ENCODE peak calls at places on chromosomes 12 and 14, in seven cellular contexts. M, U, O, K, W, G and H are unnamed samples.

GRCh38 chr12:132606466-132606865 is 3.9 kb downstream of the LRCOL1 start:
- DNase-seq in U (no peak), O (no peak), G (no peak), K (no peak), M (no peak), W (no peak), H (no peak)

GRCh38 chr12:113249546-113249945 is 28.3 kb downstream of the TPCN1 start:
- DNase-seq in G (no peak), K (no peak), O (no peak), W (no peak), M (no peak), U (no peak), H (no peak)

GRCh38 chr12:105214670-105215375 is 21.2 kb downstream of the APPL2 start:
- DNase-seq in W (no peak), O (no peak), K (no peak), G (no peak), M (no peak), U (no peak), H (no peak)

GRCh38 chr12:28025821-28026505 is 53.4 kb upstream of the PTHLH start:
- DNase-seq in W (no peak), M (no peak), U (no peak), O (no peak), G (no peak), K (no peak), H (no peak)

GRCh38 chr14:94029250-94029649 is 3.1 kb downstream of the OTUB2 start:
- DNase-seq in O (no peak), U (no peak), M (no peak), G (no peak), W (no peak), K (no peak), H (no peak)

GRCh38 chr14:81348086-81348485 is 52.0 kb downstream of the STON2 start:
- DNase-seq in U (no peak), W (no peak), G (no peak), O (no peak), M (no peak), K (no peak), H (no peak)

GRCh38 chr12:49092086-49092815 is 2.4 kb downstream of the DHH start:
- DNase-seq in K (peak), M (no peak), O (peak), U (peak), G (peak), W (no peak), H (no peak)

GRCh38 chr14:77184396-77185092 is 2.9 kb downstream of the TMEM63C start:
- DNase-seq in W (no peak), U (peak), M (no peak), O (peak), K (no peak), G (no peak), H (no peak)

GRCh38 chr12:100995201-100995600 is 200.6 kb downstream of the ANO4 start:
- DNase-seq in G (no peak), K (no peak), W (no peak), O (no peak), U (peak), M (no peak), H (no peak)

GRCh38 chr12:121214171-121214777 is 4.3 kb downstream of the P2RX4 start:
- DNase-seq in U (peak), K (no peak), M (peak), O (peak), G (no peak), W (no peak), H (no peak)

GRCh38 chr14:25371053-25371452 is 321.1 kb upstream of the STXBP6 start:
- DNase-seq in G (no peak), W (no peak), O (no peak), K (no peak), M (no peak), U (no peak), H (no peak)

GRCh38 chr12:68971404-68971803 is 38.4 kb upstream of the CPM start:
- DNase-seq in W (no peak), O (no peak), G (peak), U (peak), K (no peak), M (peak), H (no peak)

GRCh38 chr12:49705479-49706267 is 1.5 kb downstream of the FMNL3 start:
- DNase-seq in K (no peak), O (peak), M (no peak), G (no peak), W (no peak), U (peak), H (peak)

GRCh38 chr12:46266382-46266791 is 2.5 kb downstream of the SLC38A1 start:
- DNase-seq in U (peak), G (peak), M (no peak), O (peak), W (no peak), K (no peak), H (no peak)

GRCh38 chr14:95679995-95680735 is 6.1 kb upstream of the TCL1B start:
- DNase-seq in M (no peak), U (no peak), G (no peak), O (no peak), W (no peak), K (no peak), H (no peak)

GRCh38 chr14:60485600-60486251 is at the start of gene C14orf39:
- DNase-seq in M (no peak), G (no peak), O (peak), W (no peak), U (peak), K (peak), H (no peak)

GRCh38 chr12:26271889-26272492 is 76.6 kb downstream of the SSPN start:
- DNase-seq in M (no peak), O (peak), W (peak), U (peak), G (no peak), K (no peak), H (peak)

GRCh38 chr14:99982449-99983250 is 82.6 kb upstream of the EVL start:
- DNase-seq in W (peak), G (peak), O (peak), M (no peak), U (peak), K (peak), H (no peak)

GRCh38 chr12:40834321-40834720 is 142.1 kb downstream of the CNTN1 start:
- DNase-seq in W (no peak), U (no peak), G (no peak), O (no peak), K (no peak), M (no peak), H (no peak)

GRCh38 chr12:60278209-60278608 is 682.4 kb downstream of the SLC16A7 start:
- DNase-seq in O (no peak), W (no peak), G (no peak), K (no peak), U (no peak), M (no peak), H (no peak)

GRCh38 chr14:100076630-100077029 is 11.4 kb downstream of the EVL start:
- DNase-seq in K (no peak), O (peak), M (peak), U (peak), W (peak), G (no peak), H (no peak)

GRCh38 chr12:105418232-105418631 is 87.7 kb downstream of the C12orf75 start:
- DNase-seq in U (peak), K (no peak), W (no peak), M (peak), O (no peak), G (peak), H (no peak)

GRCh38 chr12:1643056-1643455 is 14.0 kb downstream of the WNT5B start:
- DNase-seq in G (no peak), M (no peak), K (no peak), O (no peak), W (no peak), U (no peak), H (no peak)

GRCh38 chr12:111180830-111181726 is 187.8 kb downstream of the PHETA1 start:
- DNase-seq in G (no peak), K (no peak), O (peak), W (peak), U (peak), M (peak), H (peak)

GRCh38 chr14:104673481-104673880 is 15.9 kb upstream of the INF2 start:
- DNase-seq in U (no peak), M (no peak), G (no peak), W (no peak), O (no peak), K (no peak), H (no peak)

GRCh38 chr14:32826404-32827082 is 112.1 kb upstream of the NPAS3 start:
- DNase-seq in U (peak), G (no peak), M (no peak), W (no peak), O (no peak), K (no peak), H (no peak)

GRCh38 chr14:41280745-41281144 is 325.9 kb upstream of the LRFN5 start:
- DNase-seq in G (no peak), K (no peak), U (peak), W (no peak), O (no peak), M (no peak), H (no peak)
- TF ChIP-seq CTCF in G (no peak), K (peak), U (peak), W (no peak), O (no peak), M (no peak), H (no peak)

DNA sequence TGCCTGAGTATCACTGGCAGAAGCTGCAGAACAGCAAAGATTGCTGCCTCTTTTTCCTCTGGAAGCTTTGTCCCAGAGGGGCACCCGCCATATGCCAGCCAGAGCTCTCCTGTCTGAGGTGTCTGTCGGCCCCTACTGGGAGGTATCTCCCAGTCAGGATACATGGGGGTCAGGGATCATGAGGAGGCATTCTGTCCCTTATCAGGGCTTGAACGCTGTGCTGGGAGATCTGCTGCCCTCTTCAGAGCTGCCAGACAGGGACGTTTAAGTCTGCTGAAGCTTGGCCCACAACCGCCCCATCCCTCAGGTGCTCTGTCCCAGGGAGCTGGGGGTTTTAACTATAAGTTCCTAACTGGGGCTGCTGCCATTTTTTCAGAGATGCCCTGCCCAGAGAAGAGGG is 20.3 kb downstream of the CLEC2B start:
- DNase-seq in M (no peak), W (no peak), K (no peak), O (no peak), G (no peak), U (no peak), H (no peak)
- TF ChIP-seq CTCF in M (no peak), W (no peak), K (no peak), O (no peak), G (no peak), U (no peak), H (no peak)

DNA sequence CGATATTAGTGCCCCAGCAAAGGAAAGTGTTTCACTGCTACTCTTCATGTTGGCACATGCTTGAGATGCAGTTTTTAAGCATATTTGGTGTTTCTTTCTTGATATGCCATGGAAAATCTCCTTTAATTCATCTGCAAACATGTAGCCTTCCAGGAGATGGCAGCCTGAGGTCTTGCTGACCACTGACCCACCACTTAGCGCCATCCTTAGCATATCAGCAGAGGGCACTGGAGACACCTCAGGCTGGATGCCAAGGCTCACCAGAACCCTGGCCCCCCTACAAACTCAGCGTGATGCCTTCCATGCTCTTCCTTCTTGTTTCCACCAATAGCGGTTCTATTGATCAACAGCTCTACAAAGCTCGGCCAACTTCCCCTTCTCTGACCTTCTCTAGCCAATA is 209.9 kb downstream of the SLC15A4 start:
- DNase-seq in O (no peak), W (no peak), M (no peak), U (no peak), K (no peak), G (no peak), H (no peak)
- TF ChIP-seq CTCF in O (no peak), W (no peak), M (no peak), U (no peak), K (no peak), G (no peak), H (no peak)

GRCh38 chr12:57725851-57726150 is 12.7 kb downstream of the AGAP2 start:
- DNase-seq in O (no peak), M (no peak), U (no peak), W (no peak), G (peak), K (no peak), H (no peak)

GRCh38 chr12:57727758-57728395 is 10.7 kb downstream of the AGAP2 start:
- DNase-seq in U (no peak), K (no peak), W (no peak), M (no peak), G (no peak), O (no peak), H (no peak)

GRCh38 chr12:57726151-57726883 is 12.2 kb downstream of the AGAP2 start:
- DNase-seq in M (peak), G (peak), O (peak), W (no peak), K (peak), U (peak), H (no peak)

GRCh38 chr12:57724936-57725740 is 13.4 kb downstream of the AGAP2 start:
- DNase-seq in O (no peak), U (no peak), G (no peak), K (no peak), M (no peak), W (no peak), H (no peak)

GRCh38 chr12:57726884-57727757 is 11.4 kb downstream of the AGAP2 start:
- DNase-seq in M (no peak), K (no peak), U (peak), G (no peak), O (no peak), W (no peak), H (no peak)
- TF ChIP-seq CTCF in M (peak), K (peak), U (peak), G (no peak), O (no peak), W (no peak), H (no peak)

DNA sequence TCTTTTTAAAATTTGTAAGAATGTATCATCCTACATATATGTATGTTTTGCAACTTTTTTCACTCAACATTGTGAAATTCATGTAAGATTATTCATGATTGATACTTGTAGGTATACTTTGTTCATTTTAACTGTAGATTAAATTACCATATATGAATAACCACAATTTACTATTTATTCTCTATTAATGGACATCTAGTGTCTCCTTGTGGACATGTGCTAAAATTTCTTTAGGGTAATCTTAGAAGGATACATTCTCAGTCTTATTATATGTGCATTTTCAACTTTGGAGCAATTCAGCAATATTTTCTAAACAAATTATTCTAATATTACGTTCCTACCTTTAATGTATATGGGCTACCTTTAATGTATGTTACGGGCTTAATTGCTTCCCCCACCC is 192.4 kb downstream of the FUT8 start:
- DNase-seq in O (no peak), K (no peak), W (no peak), M (no peak), G (no peak), U (no peak), H (no peak)
- TF ChIP-seq CTCF in O (no peak), K (no peak), W (no peak), M (no peak), G (peak), U (peak), H (no peak)

GRCh38 chr14:53793790-53794560 is 162.7 kb downstream of the BMP4 start:
- DNase-seq in G (no peak), O (no peak), W (no peak), U (no peak), M (no peak), K (no peak), H (no peak)

GRCh38 chr14:53796734-53797133 is 159.9 kb downstream of the BMP4 start:
- DNase-seq in W (no peak), G (no peak), O (no peak), K (no peak), M (no peak), U (no peak), H (no peak)

GRCh38 chr14:53791116-53791515 is 165.5 kb downstream of the BMP4 start:
- DNase-seq in M (no peak), U (no peak), K (no peak), W (no peak), O (no peak), G (no peak), H (no peak)

DNA sequence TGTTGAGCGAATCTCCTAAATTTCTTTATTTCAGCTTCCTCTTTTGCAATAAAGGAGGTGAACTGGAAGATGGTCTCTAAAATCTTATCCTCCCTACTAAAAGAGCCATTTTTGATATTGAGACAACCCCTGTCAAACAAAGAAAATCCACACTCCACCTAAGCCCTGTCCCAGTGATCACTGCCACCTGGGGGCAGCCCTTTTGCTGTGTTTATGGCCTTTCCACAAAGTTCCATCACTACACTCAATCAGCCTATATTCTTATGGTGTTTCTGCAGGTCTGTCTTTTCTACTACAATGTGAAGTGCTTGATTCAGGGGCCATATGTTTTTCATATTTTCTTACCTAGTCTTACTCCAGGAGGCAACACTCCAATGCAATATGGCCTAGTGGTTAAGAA is 163.7 kb downstream of the BMP4 start:
- DNase-seq in G (no peak), U (no peak), M (no peak), K (no peak), W (no peak), O (no peak), H (no peak)
- TF ChIP-seq CTCF in G (no peak), U (peak), M (peak), K (no peak), W (no peak), O (no peak), H (no peak)